ENCODE peak calls at places on chromosomes 1 and 21, in five cellular contexts. G is endothelial cell, Y is left lung, U is Panc1, A is fibroblast of lung. W is an unnamed sample.

GRCh38 chr1:233473549-233474204 is 140.2 kb upstream of the KCNK1 start:
- DNase-seq in G (no peak), Y (no peak), U (no peak), A (no peak), W (no peak)

GRCh38 chr1:12314328-12314903 is 84.6 kb downstream of the VPS13D start:
- DNase-seq in G (no peak), Y (no peak), U (no peak), A (peak; percentile 65), W (no peak)

GRCh38 chr1:6180578-6181311 is 624 bp upstream of the CHD5 start:
- DNase-seq in G (no peak), Y (no peak), U (no peak), A (no peak), W (no peak)

GRCh38 chr1:41364444-41365319 is 3.4 kb downstream of the FOXO6 start:
- DNase-seq in G (no peak), Y (no peak), U (no peak), A (no peak), W (no peak)

GRCh38 chr21:42653492-42654061 is at the start of gene PDE9A:
- DNase-seq in G (peak; percentile 69), Y (peak; percentile 76), U (no peak), A (no peak), W (no peak)

GRCh38 chr1:46181343-46182260 is 5.3 kb upstream of the P3R3URF start:
- DNase-seq in G (no peak), Y (no peak), U (no peak), A (peak; percentile 59), W (peak; percentile 37)

GRCh38 chr1:3463408-3463811 is 8.9 kb downstream of the ARHGEF16 start:
- DNase-seq in G (no peak), Y (peak; percentile 48), U (no peak), A (no peak), W (no peak)

GRCh38 chr1:90713741-90714509 is 3.2 kb downstream of the BARHL2 start:
- DNase-seq in G (peak; percentile 22), Y (peak; percentile 60), U (no peak), A (no peak), W (no peak)

GRCh38 chr1:53376742-53377437 is 49.0 kb upstream of the LRP8 start:
- DNase-seq in G (no peak), Y (no peak), U (no peak), A (no peak), W (no peak)

GRCh38 chr1:205934788-205935187 is 8.5 kb downstream of the SLC26A9 start:
- DNase-seq in G (no peak), Y (no peak), U (no peak), A (no peak), W (no peak)

GRCh38 chr1:83760211-83760978 is 238.5 kb downstream of the TTLL7 start:
- DNase-seq in G (no peak), Y (no peak), U (no peak), A (no peak), W (no peak)

GRCh38 chr1:109623601-109624161 is 4.0 kb downstream of the AMPD2 start:
- DNase-seq in G (no peak), Y (no peak), U (no peak), A (no peak), W (no peak)

GRCh38 chr1:4702927-4703326 is 48.5 kb downstream of the AJAP1 start:
- DNase-seq in G (no peak), Y (peak; percentile 24), U (no peak), A (no peak), W (no peak)

GRCh38 chr21:37245151-37245550 is 22.0 kb downstream of the VPS26C start:
- DNase-seq in G (no peak), Y (no peak), U (no peak), A (no peak), W (no peak)

GRCh38 chr1:240468616-240469015 is 143.3 kb downstream of the GREM2 start:
- DNase-seq in G (no peak), Y (no peak), U (no peak), A (peak; percentile 53), W (no peak)

DNA sequence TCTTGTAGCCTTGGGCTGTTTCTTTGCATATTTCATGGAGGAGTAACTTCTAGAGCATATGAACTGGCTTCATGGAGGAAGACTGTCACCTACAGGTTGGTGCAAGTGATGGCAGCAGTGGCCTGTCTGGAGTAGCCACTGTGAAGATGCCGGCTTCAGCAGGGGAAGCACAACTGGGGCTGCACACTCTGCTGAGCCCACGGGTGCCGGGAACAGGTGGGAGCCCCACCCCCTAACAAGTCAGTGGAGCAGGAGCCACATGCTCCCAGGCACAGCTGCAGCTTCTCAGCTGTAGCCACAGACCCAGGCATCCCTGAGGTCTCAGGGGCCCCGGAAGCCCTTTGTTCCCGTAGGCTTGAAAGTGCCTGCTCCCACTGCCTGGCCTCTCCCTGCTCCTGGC is 43.2 kb upstream of the C1orf185 start:
- DNase-seq in G (no peak), Y (no peak), U (no peak), A (peak; percentile 14), W (peak; percentile 50)
- TF ChIP-seq CTCF in G (no peak), Y (no peak), U (peak; percentile 57), A (peak; percentile 45), W (peak; percentile 72)

DNA sequence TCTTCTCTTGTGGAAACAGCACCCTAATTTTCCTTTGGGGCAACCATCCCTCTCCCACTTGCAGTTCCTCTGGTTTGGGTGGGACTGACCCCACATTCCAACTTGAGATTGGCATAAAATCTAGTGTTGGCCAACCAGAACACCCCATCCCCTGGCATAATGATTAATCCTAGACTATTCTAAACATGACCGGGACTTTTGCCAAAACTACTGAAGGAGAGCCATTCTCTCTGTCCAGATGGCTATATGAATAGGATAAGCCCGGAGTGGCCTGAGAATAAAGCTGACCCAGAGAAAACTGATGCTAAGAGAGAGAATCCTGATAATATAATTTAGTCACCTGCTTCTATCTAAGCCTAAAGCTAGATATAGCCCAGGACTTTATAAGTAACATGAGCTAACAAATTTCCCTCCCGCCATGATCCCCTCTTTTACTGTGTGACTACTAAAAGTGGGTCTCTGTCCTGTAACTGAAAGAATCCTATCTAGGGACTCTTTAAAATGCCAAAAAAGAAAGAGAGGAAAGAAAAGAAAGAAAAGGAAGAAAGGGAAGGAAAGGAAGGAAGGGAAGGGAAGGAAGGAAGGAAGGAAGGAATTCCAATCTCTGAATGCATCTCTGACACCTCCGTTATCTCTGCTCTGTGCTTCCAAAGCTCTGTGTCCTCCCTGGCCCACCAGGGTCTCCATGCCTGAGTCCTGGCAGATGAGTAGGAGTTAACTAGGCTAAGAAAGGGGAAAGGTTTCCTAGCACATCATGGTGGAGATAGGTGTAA is 28.0 kb upstream of the NRDC start:
- DNase-seq in G (no peak), Y (no peak), U (no peak), A (peak; percentile 70), W (peak; percentile 59)
- TF ChIP-seq CTCF in G (no peak), Y (no peak), U (no peak), A (no peak), W (no peak)

GRCh38 chr1:113949007-113949406 is 19.9 kb downstream of the HIPK1 start:
- DNase-seq in G (no peak), Y (no peak), U (no peak), A (peak; percentile 10), W (no peak)
- TF ChIP-seq CTCF in G (peak; percentile 46), Y (no peak), U (no peak), A (peak; percentile 41), W (peak; percentile 81)

GRCh38 chr1:10838541-10838940 is 42.1 kb upstream of the CASZ1 start:
- DNase-seq in G (no peak), Y (peak; percentile 54), U (no peak), A (no peak), W (no peak)

GRCh38 chr1:10833630-10834557 is 37.4 kb upstream of the CASZ1 start:
- DNase-seq in G (no peak), Y (no peak), U (peak; percentile 8), A (no peak), W (peak; percentile 10)

GRCh38 chr1:10834770-10835412 is 38.4 kb upstream of the CASZ1 start:
- DNase-seq in G (no peak), Y (peak; percentile 51), U (no peak), A (no peak), W (no peak)

GRCh38 chr1:10836726-10837125 is 40.3 kb upstream of the CASZ1 start:
- DNase-seq in G (no peak), Y (peak; percentile 59), U (no peak), A (no peak), W (no peak)

DNA sequence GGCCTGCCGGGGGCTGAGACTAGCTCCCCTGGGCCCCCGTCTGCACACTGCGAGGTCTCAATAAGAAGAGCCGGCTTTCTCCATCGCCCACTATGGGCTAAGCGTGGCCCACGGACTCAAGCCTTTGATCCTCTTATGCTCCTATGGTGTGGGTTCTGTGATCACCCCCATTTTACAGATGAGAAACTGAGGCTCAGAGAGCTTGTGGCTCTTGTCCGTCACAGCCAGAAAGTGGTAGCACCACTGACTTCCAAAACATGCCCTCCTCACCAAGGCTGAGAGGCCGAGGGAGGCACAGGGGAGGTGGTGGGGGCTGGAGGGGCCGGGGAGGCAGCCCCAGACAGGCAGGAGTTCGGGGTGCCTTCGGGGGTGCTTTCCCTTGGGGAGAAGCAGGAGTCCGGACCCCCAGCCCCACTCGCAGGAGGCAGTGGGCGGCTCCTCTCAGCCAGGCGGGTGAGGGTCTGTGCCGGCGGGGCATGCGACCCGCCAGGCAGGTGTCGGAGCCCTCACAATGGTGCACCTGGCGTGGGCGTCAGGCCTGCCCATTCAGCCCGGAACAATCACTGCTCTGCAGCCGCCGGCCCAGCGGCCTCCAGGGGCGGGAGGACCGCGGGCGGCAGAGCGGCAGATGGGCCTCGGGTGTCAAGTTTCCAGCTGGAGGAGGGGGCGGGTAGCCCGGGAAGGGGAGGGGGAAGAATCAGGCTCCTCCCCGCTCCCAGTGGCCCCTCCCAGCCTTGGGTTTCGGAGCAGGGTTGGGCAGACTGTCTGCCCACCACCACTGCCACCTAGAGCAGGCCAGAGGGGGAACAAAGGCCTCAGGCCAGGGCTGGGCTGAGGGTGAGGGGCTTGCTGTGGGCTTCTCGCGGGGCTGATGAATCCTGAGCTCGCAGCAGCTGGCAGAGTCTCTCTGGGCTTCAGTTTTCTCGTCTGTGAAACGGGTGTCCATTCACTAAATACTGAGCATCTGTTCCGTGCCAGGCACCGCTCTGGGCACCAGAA is 39.3 kb upstream of the CASZ1 start:
- DNase-seq in G (peak; percentile 83), Y (peak; percentile 83), U (no peak), A (peak; percentile 32), W (no peak)
- TF ChIP-seq CTCF in G (no peak), Y (no peak), U (no peak), A (no peak), W (no peak)

GRCh38 chr1:234781241-234782056 is 171.5 kb upstream of the IRF2BP2 start:
- DNase-seq in G (no peak), Y (no peak), U (no peak), A (no peak), W (no peak)
- TF ChIP-seq CTCF in G (no peak), Y (no peak), U (no peak), A (no peak), W (no peak)